ENCODE peak calls at places on chromosomes 13 and 19, in five cellular contexts. L is NAMALWA; U is stimulated activated CD8-positive, alpha-beta memory T cell treated with anti-CD3 and anti-CD28 coated beads, Interleukin-2, amount 100 ng/mL, for 1 hour; J is T-helper 2 cell; M is T-helper 17 cell. P is an unnamed sample.

GRCh38 chr19:18470153-18470552 is 32.2 kb upstream of the ISYNA1 start:
- DNase-seq in L (peak), U (no peak), J (no peak), M (no peak), P (no peak)

GRCh38 chr13:46057251-46058015 is 4.9 kb upstream of the ZC3H13 start:
- DNase-seq in L (no peak), U (no peak), J (no peak), M (no peak), P (no peak)

GRCh38 chr13:98484289-98485219 is 92.4 kb downstream of the STK24 start:
- DNase-seq in L (no peak), U (peak), J (peak), M (peak), P (peak)

GRCh38 chr13:103046676-103047075 is 19.5 kb downstream of the SLC10A2 start:
- DNase-seq in L (no peak), U (no peak), J (no peak), M (no peak), P (no peak)

GRCh38 chr13:111317571-111318360 is 2.7 kb upstream of the TEX29 start:
- DNase-seq in L (no peak), U (no peak), J (no peak), M (no peak), P (peak)

GRCh38 chr13:96431044-96431581 is 341.2 kb downstream of the HS6ST3 start:
- DNase-seq in L (no peak), U (no peak), J (no peak), M (no peak), P (no peak)

GRCh38 chr19:13091400-13092161 is 11.1 kb downstream of the LYL1 start:
- DNase-seq in L (no peak), U (no peak), J (no peak), M (no peak), P (peak)

GRCh38 chr19:40928859-40929258 is 46.8 kb upstream of the CYP2A7 start:
- DNase-seq in L (no peak), U (no peak), J (no peak), M (no peak), P (no peak)

GRCh38 chr13:24275041-24275440 is 34.3 kb upstream of the C1QTNF9 start:
- DNase-seq in L (no peak), U (no peak), J (no peak), M (no peak), P (no peak)

GRCh38 chr13:46181799-46182490 is at the start of gene LCP1:
- DNase-seq in L (peak), U (peak), J (peak), M (peak), P (no peak)

GRCh38 chr19:388691-389090 is 20.3 kb downstream of the C2CD4C start:
- DNase-seq in L (no peak), U (no peak), J (no peak), M (no peak), P (no peak)

GRCh38 chr19:43618921-43619261 is 538 bp downstream of the ZNF428 start:
- DNase-seq in L (peak), U (no peak), J (no peak), M (no peak), P (no peak)

GRCh38 chr13:43369319-43369718 is 345.9 kb downstream of the DNAJC15 start:
- DNase-seq in L (no peak), U (no peak), J (no peak), M (no peak), P (no peak)

GRCh38 chr13:41590643-41591042 is 133.3 kb downstream of the RGCC start:
- DNase-seq in L (no peak), U (no peak), J (no peak), M (no peak), P (no peak)

GRCh38 chr19:46371371-46371901 is 24.5 kb downstream of the PPP5C start:
- DNase-seq in L (no peak), U (no peak), J (no peak), M (no peak), P (no peak)

GRCh38 chr13:56317839-56318238 is 822.9 kb upstream of the PRR20A start:
- DNase-seq in L (no peak), U (no peak), J (no peak), M (no peak), P (no peak)

GRCh38 chr19:6516018-6516658 is 14.0 kb upstream of the TUBB4A start:
- DNase-seq in L (peak), U (no peak), J (peak), M (peak), P (peak)

GRCh38 chr13:42099962-42100675 is 51.7 kb downstream of the DGKH start:
- DNase-seq in L (no peak), U (no peak), J (no peak), M (no peak), P (no peak)

GRCh38 chr13:106987435-106987800 is 419.5 kb upstream of the ARGLU1 start:
- DNase-seq in L (no peak), U (no peak), J (no peak), M (no peak), P (no peak)

P was measured in ureter.